ENCODE peak calls at places on chromosome 12, in six cellular contexts. W is AG04450; Y is gastrocnemius medialis; V is activated CD8-positive, alpha-beta memory T cell treated with anti-CD3 and anti-CD28 coated beads, Interleukin-2, amount 50 U/mL, for 4 hours; E is Daoy; X is T-helper 17 cell. L is an unnamed sample.

GRCh38 chr12:34404377-34405285 is 382.3 kb downstream of the ALG10 start:
- DNase-seq in W (no peak), Y (no peak), V (peak; percentile 9), E (peak; percentile 0), X (peak; percentile 4), L (no peak)

GRCh38 chr12:130710001-130710732 is 5.9 kb downstream of the RIMBP2 start:
- DNase-seq in W (no peak), Y (no peak), V (no peak), E (no peak), X (no peak), L (no peak)

GRCh38 chr12:91964501-91964900 is 181.1 kb downstream of the BTG1 start:
- DNase-seq in W (no peak), Y (no peak), V (no peak), E (no peak), X (no peak), L (no peak)

GRCh38 chr12:11228268-11228879 is 41.1 kb downstream of the PRB3 start:
- DNase-seq in W (no peak), Y (no peak), V (no peak), E (peak; percentile 18), X (no peak), L (peak; percentile 30)

GRCh38 chr12:9992296-9992695 is 6.6 kb downstream of the CLEC1B start:
- DNase-seq in W (no peak), Y (no peak), V (no peak), E (no peak), X (no peak), L (no peak)

GRCh38 chr12:99911967-99912366 is 72.8 kb downstream of the ANKS1B start:
- DNase-seq in W (no peak), Y (no peak), V (no peak), E (no peak), X (no peak), L (no peak)

GRCh38 chr12:124044021-124044420 is 71.0 kb downstream of the ZNF664 start:
- DNase-seq in W (no peak), Y (no peak), V (no peak), E (no peak), X (no peak), L (no peak)

GRCh38 chr12:52498971-52499370 is 5.9 kb upstream of the KRT6A start:
- DNase-seq in W (no peak), Y (no peak), V (no peak), E (no peak), X (no peak), L (no peak)

GRCh38 chr12:18998343-18999270 is 130.9 kb upstream of the PLEKHA5 start:
- DNase-seq in W (peak; percentile 71), Y (no peak), V (no peak), E (peak; percentile 42), X (no peak), L (peak; percentile 55)

GRCh38 chr12:107487011-107487680 is 198.5 kb upstream of the PWP1 start:
- DNase-seq in W (no peak), Y (no peak), V (no peak), E (no peak), X (no peak), L (no peak)

GRCh38 chr12:49689785-49690184 is 17.4 kb downstream of the FMNL3 start:
- DNase-seq in W (no peak), Y (no peak), V (no peak), E (no peak), X (no peak), L (no peak)

GRCh38 chr12:128784030-128784770 is 39.6 kb downstream of the SLC15A4 start:
- DNase-seq in W (no peak), Y (no peak), V (no peak), E (peak; percentile 65), X (no peak), L (no peak)

GRCh38 chr12:68423175-68423574 is 91.0 kb upstream of the MDM1 start:
- DNase-seq in W (no peak), Y (no peak), V (no peak), E (no peak), X (no peak), L (no peak)

GRCh38 chr12:114780746-114781399 is 96.9 kb upstream of the TBX3 start:
- DNase-seq in W (no peak), Y (no peak), V (no peak), E (no peak), X (no peak), L (no peak)

GRCh38 chr12:67766370-67766769 is 117.8 kb downstream of the DYRK2 start:
- DNase-seq in W (peak; percentile 45), Y (no peak), V (no peak), E (peak; percentile 86), X (no peak), L (no peak)

GRCh38 chr12:61137677-61138380 is 1122.4 kb upstream of the USP15 start:
- DNase-seq in W (no peak), Y (no peak), V (no peak), E (no peak), X (no peak), L (no peak)

GRCh38 chr12:90084018-90084417 is 375.4 kb upstream of the ATP2B1 start:
- DNase-seq in W (no peak), Y (no peak), V (no peak), E (no peak), X (no peak), L (no peak)

GRCh38 chr12:128531153-128531552 is 264.2 kb downstream of the TMEM132C start:
- DNase-seq in W (no peak), Y (no peak), V (no peak), E (no peak), X (no peak), L (no peak)

GRCh38 chr12:49827351-49828099 is 688 bp downstream of the NCKAP5L start:
- DNase-seq in W (no peak), Y (peak; percentile 29), V (peak; percentile 49), E (peak; percentile 71), X (peak; percentile 28), L (no peak)

L was measured in non-pigmented ciliary epithelial cell.